ENCODE peak calls at places on chromosomes 2 and 18, in seven cellular contexts. X is K562, H is GM12878, Q is HCT116, A is SK-N-SH, F is HepG2, I is H1. C is an unnamed sample.

GRCh38 chr2:127208313-127208712 is 11.8 kb downstream of the CYP27C1 start:
- DNase-seq in H (no peak), I (no peak), X (no peak), Q (no peak), F (no peak), A (no peak), C (no peak)

GRCh38 chr18:75100832-75101630 is 107.9 kb downstream of the PTGR3 start:
- DNase-seq in A (no peak), H (no peak), F (no peak), X (no peak), I (no peak), Q (no peak), C (no peak)

GRCh38 chr18:45775726-45776125 is 49.7 kb upstream of the SIGLEC15 start:
- DNase-seq in X (no peak), A (peak; percentile 18), Q (no peak), H (no peak), I (no peak), F (no peak), C (no peak)

GRCh38 chr2:64262068-64262467 is 117.8 kb upstream of the PELI1 start:
- DNase-seq in X (no peak), H (no peak), A (no peak), I (no peak), Q (no peak), F (peak; percentile 56), C (no peak)

GRCh38 chr2:227415538-227416424 is 28.0 kb upstream of the SCYGR1 start:
- DNase-seq in Q (no peak), X (no peak), F (no peak), A (no peak), H (no peak), I (no peak), C (no peak)

GRCh38 chr18:27363918-27364317 is 178.8 kb upstream of the CHST9 start:
- DNase-seq in H (no peak), Q (no peak), X (no peak), A (peak; percentile 16), I (no peak), F (peak; percentile 10), C (no peak)

GRCh38 chr18:74896390-74896991 is 298.8 kb downstream of the ZNF407 start:
- DNase-seq in F (peak; percentile 62), X (peak; percentile 10), I (no peak), Q (peak; percentile 51), A (peak; percentile 20), H (no peak), C (peak; percentile 80)

GRCh38 chr2:36963106-36963505 is 3.2 kb downstream of the STRN start:
- DNase-seq in A (no peak), I (no peak), F (no peak), Q (no peak), H (no peak), X (no peak), C (no peak)

GRCh38 chr2:4247796-4248195 is 544.4 kb downstream of the DCDC2C start:
- DNase-seq in F (no peak), X (no peak), I (no peak), Q (no peak), H (no peak), A (no peak), C (no peak)

GRCh38 chr18:76380127-76380729 is 114.8 kb downstream of the ZNF516 start:
- DNase-seq in X (no peak), H (no peak), I (no peak), Q (no peak), A (no peak), F (no peak), C (no peak)

GRCh38 chr18:23912356-23912755 is 102.2 kb upstream of the TTC39C start:
- DNase-seq in F (no peak), Q (no peak), A (no peak), H (no peak), X (no peak), I (no peak), C (no peak)

GRCh38 chr2:65458999-65459398 is 26.6 kb upstream of the SPRED2 start:
- DNase-seq in X (no peak), I (no peak), F (no peak), A (no peak), Q (no peak), H (no peak), C (no peak)

GRCh38 chr2:110716959-110717645 is 15.3 kb upstream of the ACOXL start:
- DNase-seq in F (no peak), H (no peak), X (no peak), Q (no peak), I (no peak), A (no peak), C (no peak)
- H3K27me3 ChIP-seq in F (peaks cover 6% of the 10 kb centered on the region), H (peaks cover 3% of the 10 kb centered on the region), X (peaks cover 17% of the 10 kb centered on the region), Q (no peaks in the 10 kb centered on the region), I (no peaks in the 10 kb centered on the region), A (peaks cover 15% of the 10 kb centered on the region), C (peaks cover 3% of the 10 kb centered on the region)

GRCh38 chr18:21597616-21598015 is 2.9 kb downstream of the ESCO1 start:
- DNase-seq in Q (no peak), X (no peak), I (no peak), F (no peak), A (no peak), H (no peak), C (no peak)

GRCh38 chr18:21598726-21599584 is 1.5 kb downstream of the ESCO1 start:
- DNase-seq in A (no peak), Q (peak; percentile 36), X (peak; percentile 34), H (no peak), I (no peak), F (peak; percentile 71), C (no peak)

DNA sequence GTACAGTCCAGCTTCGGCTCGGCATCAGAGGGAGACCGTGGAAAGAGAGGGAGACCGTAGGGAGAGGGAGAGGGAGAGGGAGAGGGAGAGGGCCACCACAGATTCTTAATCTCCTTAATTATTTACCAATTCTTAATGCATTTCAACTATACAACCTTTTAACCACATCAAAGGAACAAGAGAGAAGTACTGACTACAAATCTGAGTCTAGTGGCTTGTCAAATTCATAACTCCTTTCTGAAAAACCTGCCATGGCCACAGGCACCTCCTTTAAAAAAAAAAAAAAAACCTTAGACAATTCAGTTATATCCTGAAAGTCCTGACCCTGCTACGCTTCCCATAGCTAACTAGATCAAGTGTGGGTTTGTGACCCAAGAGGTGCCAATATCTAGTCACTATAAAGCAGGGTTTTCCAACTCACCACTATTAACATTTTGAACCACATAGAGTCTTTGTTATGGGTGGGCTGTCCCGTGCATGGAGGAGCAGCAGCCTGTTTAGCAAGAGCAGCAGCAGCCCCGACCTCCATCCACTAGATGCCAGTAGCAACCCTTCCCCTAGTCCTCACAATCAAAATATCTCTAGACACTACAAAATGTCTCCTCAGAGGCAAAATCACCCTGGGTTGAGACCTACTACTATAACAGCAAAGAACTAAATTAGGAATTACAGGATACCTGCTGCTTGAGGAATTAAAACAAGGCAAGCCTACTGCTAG is 6.8 kb downstream of the ESCO1 start:
- DNase-seq in Q (no peak), A (no peak), X (no peak), H (no peak), F (peak; percentile 3), I (no peak), C (no peak)
- H3K9me3 ChIP-seq in Q (no peaks in the 10 kb centered on the region), A (no peaks in the 10 kb centered on the region), X (no peaks in the 10 kb centered on the region), H (no peaks in the 10 kb centered on the region), F (no peaks in the 10 kb centered on the region), I (peaks cover 13% of the 10 kb centered on the region), C (no peaks in the 10 kb centered on the region)

DNA sequence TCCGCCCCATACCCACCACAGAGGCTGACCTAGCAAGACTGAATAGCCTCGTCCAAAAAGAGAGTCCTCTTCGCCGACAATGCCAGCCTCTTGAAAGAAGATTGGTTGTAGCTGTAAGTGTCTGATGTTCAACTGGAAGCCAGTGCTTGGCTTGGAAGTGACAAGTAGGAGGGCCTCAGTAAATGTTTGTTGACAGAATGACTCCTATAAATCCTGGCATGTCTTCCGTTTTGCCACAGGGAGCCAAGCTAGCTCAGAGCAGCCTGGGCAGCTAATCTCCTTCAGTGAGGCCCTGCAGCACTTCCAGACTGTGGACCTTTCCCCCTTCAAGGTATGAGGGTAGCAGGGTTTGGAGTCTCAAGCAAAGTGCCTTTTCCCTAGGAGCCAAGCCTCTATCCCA is 14.9 kb downstream of the ELMOD3 start:
- DNase-seq in A (no peak), H (no peak), I (no peak), Q (no peak), X (no peak), F (no peak), C (no peak)
- TF ChIP-seq SIN3A in A (no peak), H (no peak), I (no peak), Q (no peak), X (no peak), F (no peak), C (no peak)

GRCh38 chr2:200100027-200100426 is 144.6 kb downstream of the MAIP1 start:
- DNase-seq in I (no peak), H (no peak), F (no peak), X (no peak), Q (no peak), A (no peak), C (no peak)

GRCh38 chr2:200107818-200108217 is 152.4 kb downstream of the MAIP1 start:
- DNase-seq in A (no peak), F (no peak), Q (no peak), I (no peak), H (no peak), X (no peak), C (no peak)

GRCh38 chr2:200102971-200103370 is 147.6 kb downstream of the MAIP1 start:
- DNase-seq in A (no peak), Q (no peak), H (no peak), F (no peak), X (no peak), I (no peak), C (no peak)

GRCh38 chr2:200101862-200102261 is 146.5 kb downstream of the MAIP1 start:
- DNase-seq in A (no peak), I (no peak), X (no peak), Q (no peak), F (no peak), H (no peak), C (no peak)

DNA sequence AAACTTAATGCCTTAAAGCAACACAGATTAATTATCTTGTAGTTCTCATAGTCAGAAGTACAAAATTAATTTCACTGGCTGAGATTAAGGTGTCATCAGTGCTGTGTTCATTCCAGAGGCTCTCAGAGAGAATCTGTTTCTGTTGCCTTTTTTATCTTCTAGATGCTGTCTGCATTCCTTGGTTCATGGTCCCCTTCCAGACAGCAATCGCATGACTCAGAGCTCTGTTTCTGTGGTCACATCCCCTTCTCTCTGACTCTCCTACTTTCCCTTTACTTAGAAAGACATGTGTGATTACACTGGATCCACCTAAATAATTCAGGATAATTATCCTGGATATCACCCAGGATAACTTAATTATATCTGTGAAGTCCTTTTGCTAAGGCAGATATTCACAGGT is 148.6 kb downstream of the MAIP1 start:
- DNase-seq in Q (no peak), X (no peak), H (no peak), F (no peak), I (no peak), A (no peak), C (no peak)
- H3K27me3 ChIP-seq in Q (no peaks in the 10 kb centered on the region), X (no peaks in the 10 kb centered on the region), H (no peaks in the 10 kb centered on the region), F (no peaks in the 10 kb centered on the region), I (no peaks in the 10 kb centered on the region), A (no peaks in the 10 kb centered on the region), C (no peaks in the 10 kb centered on the region)

C was measured in Panc1.